ENCODE peak calls at places on chromosomes 3 and 15, in four cellular contexts. F, W, Q and Z are unnamed samples.

GRCh38 chr3:171346582-171346981 is 113.6 kb downstream of the TNIK start:
- DNase-seq in F (no peak), W (no peak), Q (no peak), Z (no peak)

GRCh38 chr15:69031013-69032001 is 16.8 kb downstream of the NOX5 start:
- DNase-seq in W (peak), F (peak), Q (peak), Z (no peak)

GRCh38 chr3:106083854-106084253 is 215.0 kb upstream of the CBLB start:
- DNase-seq in W (no peak), Q (no peak), F (no peak), Z (no peak)

GRCh38 chr15:85383470-85384148 is 3.2 kb downstream of the AKAP13 start:
- DNase-seq in F (no peak), Q (no peak), W (no peak), Z (no peak)

GRCh38 chr3:161333696-161334095 is 37.6 kb downstream of the SPTSSB start:
- DNase-seq in Q (no peak), W (no peak), F (no peak), Z (no peak)

GRCh38 chr3:139537325-139537724 is 2.2 kb downstream of the RBP1 start:
- DNase-seq in F (peak), Q (peak), W (peak), Z (no peak)

GRCh38 chr3:127368186-127369032 is 80.6 kb upstream of the PRR20G start:
- DNase-seq in F (no peak), W (no peak), Q (no peak), Z (no peak)

GRCh38 chr15:87755226-87755625 is 501.3 kb downstream of the NTRK3 start:
- DNase-seq in W (no peak), Q (no peak), F (no peak), Z (peak)

GRCh38 chr3:188345223-188345622 is 191.3 kb downstream of the LPP start:
- DNase-seq in Q (peak), F (no peak), W (no peak), Z (no peak)

GRCh38 chr3:85862893-85863455 is 904.2 kb downstream of the CADM2 start:
- DNase-seq in Q (no peak), F (no peak), W (no peak), Z (no peak)

GRCh38 chr3:85867072-85867471 is 908.3 kb downstream of the CADM2 start:
- DNase-seq in Q (no peak), F (no peak), W (no peak), Z (no peak)

GRCh38 chr3:85864896-85865295 is 906.1 kb downstream of the CADM2 start:
- DNase-seq in W (no peak), F (no peak), Q (peak), Z (no peak)
- H3K4me2 ChIP-seq in W (no peak), F (no peak), Q (no peak), Z (no peak)

GRCh38 chr15:67501836-67502461 is 19.0 kb upstream of the C15orf61 start:
- DNase-seq in F (no peak), W (no peak), Q (peak), Z (no peak)

GRCh38 chr15:67504061-67504460 is 16.9 kb upstream of the C15orf61 start:
- DNase-seq in F (no peak), W (no peak), Q (peak), Z (no peak)

GRCh38 chr15:67505675-67506572 is 15.0 kb upstream of the C15orf61 start:
- DNase-seq in W (no peak), Q (no peak), F (no peak), Z (no peak)

GRCh38 chr15:67504796-67505195 is 16.1 kb upstream of the C15orf61 start:
- DNase-seq in W (no peak), F (no peak), Q (no peak), Z (no peak)

DNA sequence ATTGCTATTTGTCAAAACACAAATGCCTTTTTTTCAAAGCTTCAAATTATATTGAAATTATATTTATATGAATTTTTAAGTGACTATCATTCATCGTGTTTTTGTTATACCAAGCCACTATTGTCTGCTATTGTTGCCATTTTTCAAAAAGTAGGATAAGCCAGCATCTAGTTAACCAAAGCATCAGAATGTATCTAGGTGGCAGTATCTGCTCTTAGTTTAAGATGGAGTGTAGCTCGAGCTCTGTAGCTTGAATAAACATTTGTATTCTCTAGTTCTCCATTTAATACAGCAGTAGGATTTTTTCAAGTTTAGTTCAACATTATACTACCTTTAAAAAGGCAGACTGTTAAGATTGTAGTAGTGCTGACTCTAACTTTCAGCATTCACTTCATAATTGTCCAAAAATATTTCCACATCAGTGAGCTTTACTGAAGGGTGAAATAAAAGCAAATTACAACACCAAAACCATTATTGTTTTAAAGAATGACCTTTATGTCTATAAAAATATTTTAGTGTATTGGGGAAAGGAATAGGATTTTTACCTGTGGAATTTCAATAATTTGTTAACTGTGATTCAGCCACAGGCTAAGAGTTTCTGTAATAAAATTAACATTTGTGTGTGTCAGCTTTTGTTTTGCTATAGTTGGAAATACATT is 19.6 kb upstream of the C15orf61 start:
- DNase-seq in Q (peak), W (no peak), F (peak), Z (no peak)
- TF ChIP-seq CTCF in Q (peak), W (peak), F (peak), Z (peak)

GRCh38 chr15:44468713-44469385 is 41.4 kb downstream of the CTDSPL2 start:
- DNase-seq in W (peak), F (peak), Q (peak), Z (no peak)
- H3K4me2 ChIP-seq in W (no peak), F (no peak), Q (no peak), Z (no peak)

GRCh38 chr3:129211772-129212171 is 28.1 kb upstream of the CNBP start:
- DNase-seq in W (peak), Q (peak), F (peak), Z (no peak)

GRCh38 chr3:129207347-129207947 is 23.8 kb upstream of the CNBP start:
- DNase-seq in F (no peak), Q (no peak), W (no peak), Z (no peak)

GRCh38 chr3:129213238-129213637 is 29.5 kb upstream of the CNBP start:
- DNase-seq in W (no peak), Q (no peak), F (no peak), Z (no peak)

DNA sequence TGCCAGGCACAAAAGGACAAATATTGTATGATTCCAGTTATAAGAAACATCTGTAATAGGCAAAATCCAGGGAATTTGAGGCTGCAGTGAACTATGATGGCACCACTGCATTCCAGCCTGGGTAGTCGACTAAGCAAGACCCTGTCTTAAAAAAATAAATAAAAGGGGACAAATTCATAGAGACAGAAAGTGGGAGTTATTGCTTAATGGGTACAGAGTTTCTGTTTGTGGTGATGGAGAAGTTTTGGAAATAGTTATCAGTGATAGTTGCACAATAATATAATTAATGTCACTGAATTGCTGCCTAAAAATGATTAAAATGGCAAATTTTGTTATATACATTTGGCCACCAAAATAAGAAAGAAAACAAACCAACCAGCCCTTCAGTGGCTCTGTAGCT is 27.6 kb upstream of the CNBP start:
- DNase-seq in F (no peak), W (no peak), Q (no peak), Z (no peak)
- TF ChIP-seq CTCF in F (no peak), W (no peak), Q (no peak), Z (no peak)

DNA sequence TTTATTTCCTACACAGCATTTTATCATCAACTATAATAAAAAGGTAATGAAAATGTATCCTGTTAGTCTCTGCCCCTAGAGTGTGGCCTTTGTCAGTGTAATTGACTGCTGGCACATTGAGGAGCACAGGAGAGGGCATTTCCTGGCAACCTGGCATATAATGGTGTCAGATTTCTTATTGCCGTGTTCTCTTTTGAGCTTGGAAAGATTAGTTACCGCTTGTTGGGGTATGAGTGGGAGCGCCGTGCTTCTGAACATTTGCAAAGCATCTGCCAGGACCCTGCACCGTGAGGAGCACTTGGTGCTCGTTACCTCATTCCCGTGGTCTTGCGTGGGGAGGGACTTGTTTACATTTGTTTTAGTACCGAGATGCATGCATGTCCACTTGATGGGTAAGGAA is 124.4 kb downstream of the PTPRG start:
- DNase-seq in W (no peak), F (no peak), Q (no peak), Z (no peak)
- H3K4me2 ChIP-seq in W (peak), F (no peak), Q (no peak), Z (no peak)

GRCh38 chr15:89104172-89104564 is 15.9 kb downstream of the ABHD2 start:
- DNase-seq in W (no peak), Q (peak), F (no peak), Z (peak)
- TF ChIP-seq CTCF in W (no peak), Q (no peak), F (no peak), Z (peak)